ENCODE peak calls at places on chromosomes 4 and X, in ten cellular contexts. S is choroid plexus epithelial cell, D is testis, V is K562, K is psoas muscle, W is PC-9, F is AG09319, O is osteocyte, P is mesothelial cell of epicardium, G is nephron progenitor cell. R is an unnamed sample.

GRCh38 chrX:44903107-44903506 is 30.1 kb downstream of the KDM6A start:
- DNase-seq in F (no peak), D (no peak), W (no peak), O (no peak), K (no peak), V (peak; percentile 34), S (peak; percentile 68), G (no peak), P (no peak), R (no peak)

GRCh38 chrX:153869473-153870287 is 16.3 kb downstream of the L1CAM start:
- DNase-seq in D (no peak), V (no peak), S (no peak), K (no peak), P (no peak), W (no peak), G (no peak), O (no peak), F (no peak), R (peak; percentile 89)

GRCh38 chrX:129876734-129877395 is 29.1 kb upstream of the UTP14A start:
- DNase-seq in S (peak; percentile 39), G (no peak), F (peak; percentile 11), D (no peak), O (no peak), W (peak; percentile 95), P (no peak), V (no peak), K (no peak), R (no peak)

GRCh38 chr4:845233-845835 is 19.4 kb upstream of the CPLX1 start:
- DNase-seq in D (no peak), P (no peak), S (peak; percentile 51), O (no peak), F (peak; percentile 3), K (no peak), V (no peak), W (no peak), G (peak; percentile 3), R (peak; percentile 57)

GRCh38 chr4:13907255-13907751 is 279.8 kb upstream of the BOD1L1 start:
- DNase-seq in K (no peak), W (peak; percentile 99), P (no peak), S (peak; percentile 98), D (no peak), F (peak; percentile 72), O (no peak), V (no peak), G (no peak), R (no peak)

GRCh38 chrX:111338095-111338698 is 67.9 kb upstream of the CAPN6 start:
- DNase-seq in K (no peak), P (no peak), W (no peak), O (no peak), F (no peak), G (no peak), D (no peak), V (no peak), S (no peak), R (no peak)

GRCh38 chrX:144896323-144896722 is 351.0 kb upstream of the SPANXN1 start:
- DNase-seq in O (no peak), W (no peak), D (no peak), K (no peak), F (no peak), S (peak; percentile 0), G (no peak), V (no peak), P (no peak), R (no peak)

GRCh38 chr4:138252551-138252950 is 10.4 kb upstream of the SLC7A11 start:
- DNase-seq in O (no peak), S (no peak), P (no peak), K (no peak), D (no peak), F (no peak), W (no peak), V (no peak), G (no peak), R (no peak)

GRCh38 chr4:7422098-7422897 is 12.4 kb downstream of the PSAPL1 start:
- DNase-seq in D (no peak), O (peak; percentile 83), K (no peak), G (no peak), V (no peak), S (no peak), P (peak; percentile 31), F (no peak), W (no peak), R (no peak)

GRCh38 chr4:176584031-176584430 is 208.7 kb downstream of the VEGFC start:
- DNase-seq in W (no peak), D (no peak), F (no peak), S (peak; percentile 41), V (no peak), G (no peak), O (no peak), P (no peak), K (no peak), R (no peak)

GRCh38 chrX:120840826-120841225 is 34.8 kb downstream of the CT47B1 start:
- DNase-seq in V (no peak), P (no peak), K (no peak), W (no peak), F (no peak), G (no peak), S (peak; percentile 83), O (no peak), D (no peak), R (no peak)

GRCh38 chrX:131262738-131263679 is 26.1 kb downstream of the IGSF1 start:
- DNase-seq in S (no peak), O (no peak), F (no peak), K (no peak), P (no peak), W (no peak), V (peak; percentile 72), G (peak; percentile 13), D (no peak), R (no peak)

DNA sequence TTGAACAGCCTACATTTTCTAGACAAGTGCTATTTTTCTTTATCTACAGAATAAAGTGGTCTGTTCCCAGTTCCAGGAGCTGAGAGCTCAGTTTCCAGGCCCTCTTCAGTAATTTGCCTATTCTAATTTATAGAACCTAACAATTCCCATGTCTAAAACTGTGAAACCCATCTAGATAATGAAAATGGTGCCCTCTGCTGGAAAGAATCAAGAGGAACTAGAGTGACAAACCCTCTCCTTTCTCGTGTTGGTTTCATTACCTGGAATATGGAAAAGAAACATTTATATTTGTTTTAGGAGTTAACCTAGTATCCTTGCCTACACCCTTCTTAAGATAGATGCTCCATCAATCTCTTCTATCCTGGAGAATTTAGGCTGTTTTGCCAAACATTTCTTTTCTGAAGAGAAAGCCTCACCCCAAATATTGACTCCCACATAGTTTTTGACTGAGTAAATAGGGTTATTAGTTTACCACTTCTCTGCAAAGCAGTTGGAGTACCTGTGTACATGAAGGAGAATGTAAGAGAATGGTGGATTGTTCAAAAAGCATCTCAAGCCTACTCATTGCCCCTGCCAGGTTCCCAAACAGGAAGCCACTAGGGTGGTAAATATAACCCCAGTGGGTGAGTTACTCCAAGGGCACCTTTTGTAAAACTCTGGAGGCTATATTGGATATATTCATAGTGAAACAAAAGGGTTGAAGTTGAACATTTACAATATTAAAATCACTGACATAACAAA is 121.6 kb downstream of the RASL11B start:
- DNase-seq in F (no peak), W (peak; percentile 36), K (no peak), G (peak; percentile 19), P (no peak), V (peak; percentile 59), S (peak; percentile 82), D (no peak), O (no peak), R (no peak)
- TF ChIP-seq CTCF in F (peak; percentile 56), W (peak; percentile 79), K (peak; percentile 77), G (peak; percentile 70), P (peak; percentile 82), V (peak; percentile 55), S (peak; percentile 70), D (peak; percentile 63), O (peak; percentile 75), R (peak; percentile 91)

DNA sequence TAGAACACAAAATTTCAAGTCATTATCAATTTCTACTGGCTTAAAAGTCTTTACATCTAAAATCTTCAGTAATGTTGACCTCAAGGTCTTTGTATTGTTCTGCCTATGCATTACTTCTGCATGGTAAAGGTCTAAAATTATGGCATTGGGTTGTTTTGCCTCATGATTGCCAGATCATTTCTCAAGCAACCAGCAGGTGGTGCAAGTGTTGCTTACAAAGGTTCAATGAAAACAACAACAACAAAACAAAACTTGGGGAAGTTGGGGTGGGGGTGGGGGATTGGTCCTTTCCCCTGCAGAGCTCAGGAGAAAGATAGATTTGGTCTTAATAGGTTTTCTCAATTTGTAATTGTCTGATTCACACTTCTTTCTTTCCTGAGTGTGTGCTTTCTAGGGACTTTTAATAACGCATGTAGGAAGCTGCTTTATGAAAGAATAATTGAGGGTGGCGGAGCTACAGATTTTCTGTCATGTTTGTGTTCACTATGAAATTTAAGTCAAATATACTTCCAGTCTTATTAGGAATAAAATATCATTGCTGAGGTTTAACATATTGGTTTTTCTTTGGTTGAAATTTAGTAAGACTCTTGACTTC is 145.1 kb downstream of the COL4A5 start:
- DNase-seq in G (peak; percentile 20), F (no peak), P (no peak), V (peak; percentile 12), K (no peak), O (no peak), D (no peak), S (peak; percentile 6), W (peak; percentile 35), R (no peak)
- TF ChIP-seq CTCF in G (peak; percentile 31), F (peak; percentile 44), P (peak; percentile 3), V (peak; percentile 40), K (peak; percentile 22), O (peak; percentile 35), D (peak; percentile 20), S (peak; percentile 41), W (peak; percentile 71), R (peak; percentile 67)

DNA sequence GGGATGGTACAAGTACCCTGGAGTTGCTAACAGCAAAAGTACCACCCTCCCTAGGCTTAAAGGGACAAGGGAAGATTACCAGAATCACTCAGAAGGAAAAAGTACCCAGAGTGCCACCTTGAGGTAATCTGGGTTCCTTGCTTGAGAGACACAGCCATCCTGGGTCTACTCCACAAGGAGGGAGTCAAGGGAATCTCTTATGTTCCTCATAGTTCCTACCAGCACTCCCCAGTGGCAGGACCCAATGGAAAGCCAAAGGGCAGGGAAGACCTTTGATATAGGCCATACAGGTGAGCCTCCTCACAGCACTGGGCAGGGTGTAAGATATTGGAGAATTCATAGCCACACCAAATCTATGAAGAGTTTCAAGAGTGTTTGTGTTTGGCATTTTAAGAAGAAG is 5.7 kb downstream of the IL2 start:
- DNase-seq in W (no peak), G (peak; percentile 3), D (peak; percentile 36), K (no peak), O (no peak), F (no peak), V (peak; percentile 12), S (peak; percentile 48), P (no peak), R (no peak)
- TF ChIP-seq CTCF in W (no peak), G (no peak), D (no peak), K (no peak), O (peak; percentile 35), F (peak; percentile 18), V (peak; percentile 42), S (peak; percentile 56), P (no peak), R (peak; percentile 59)

DNA sequence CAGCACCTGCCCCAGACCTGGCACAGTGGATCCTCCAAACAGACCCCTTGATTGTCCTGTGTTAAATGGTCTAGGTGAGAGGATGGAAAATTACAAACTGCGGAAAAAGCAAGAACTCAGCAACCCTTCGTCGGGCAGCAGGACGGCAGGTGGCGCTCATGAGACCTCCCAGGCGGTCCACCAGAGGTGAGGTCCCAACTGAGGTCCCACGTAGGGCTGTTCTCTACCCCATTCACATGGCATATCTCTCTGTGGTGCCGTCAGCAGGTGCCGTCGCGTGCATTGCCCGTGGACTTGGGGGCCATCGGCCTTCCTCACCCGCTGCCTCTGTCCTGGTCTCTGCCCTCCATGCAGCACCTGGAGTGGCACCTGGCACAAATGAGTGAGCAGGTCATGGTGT is 88.2 kb downstream of the CRMP1 start:
- DNase-seq in S (no peak), D (no peak), F (no peak), O (no peak), K (no peak), W (no peak), G (no peak), V (peak; percentile 51), P (no peak), R (no peak)
- TF ChIP-seq CTCF in S (no peak), D (no peak), F (no peak), O (no peak), K (no peak), W (no peak), G (no peak), V (peak; percentile 69), P (no peak), R (no peak)